ENCODE peak calls at places on chromosomes 1 and 21, in five cellular contexts. One of them, this sample, is unnamed.

GRCh38 chr1:210250665-210250997 is 18.0 kb downstream of the SERTAD4 start:
- DNase-seq in choroid plexus epithelial cell: no peak
- DNase-seq in CD4-positive, alpha-beta memory T cell: no peak
- DNase-seq in EL: no peak
- DNase-seq in activated CD8-positive, alpha-beta memory T cell treated with anti-CD3 and anti-CD28 coated beads, Interleukin-2, amount 50 U/mL, for 4 hours: no peak
- DNase-seq in this sample: no peak

GRCh38 chr1:234537236-234537635 is 58.3 kb upstream of the TARBP1 start:
- DNase-seq in choroid plexus epithelial cell: no peak
- DNase-seq in CD4-positive, alpha-beta memory T cell: no peak
- DNase-seq in EL: no peak
- DNase-seq in activated CD8-positive, alpha-beta memory T cell treated with anti-CD3 and anti-CD28 coated beads, Interleukin-2, amount 50 U/mL, for 4 hours: no peak
- DNase-seq in this sample: no peak

GRCh38 chr1:4939266-4939665 is 284.9 kb downstream of the AJAP1 start:
- DNase-seq in choroid plexus epithelial cell: no peak
- DNase-seq in CD4-positive, alpha-beta memory T cell: no peak
- DNase-seq in EL: no peak
- DNase-seq in activated CD8-positive, alpha-beta memory T cell treated with anti-CD3 and anti-CD28 coated beads, Interleukin-2, amount 50 U/mL, for 4 hours: no peak
- DNase-seq in this sample: no peak

GRCh38 chr1:202164271-202165037 is 4.1 kb upstream of the PTPN7 start:
- DNase-seq in choroid plexus epithelial cell: no peak
- DNase-seq in CD4-positive, alpha-beta memory T cell: peak; percentile 89
- DNase-seq in EL: no peak
- DNase-seq in activated CD8-positive, alpha-beta memory T cell treated with anti-CD3 and anti-CD28 coated beads, Interleukin-2, amount 50 U/mL, for 4 hours: peak; percentile 69
- DNase-seq in this sample: no peak

GRCh38 chr21:44423941-44424607 is 31.2 kb upstream of the LRRC3 start:
- DNase-seq in choroid plexus epithelial cell: no peak
- DNase-seq in CD4-positive, alpha-beta memory T cell: no peak
- DNase-seq in EL: no peak
- DNase-seq in activated CD8-positive, alpha-beta memory T cell treated with anti-CD3 and anti-CD28 coated beads, Interleukin-2, amount 50 U/mL, for 4 hours: peak; percentile 14
- DNase-seq in this sample: no peak

GRCh38 chr1:31768407-31768806 is 4.3 kb upstream of the ADGRB2 start:
- DNase-seq in choroid plexus epithelial cell: no peak
- DNase-seq in CD4-positive, alpha-beta memory T cell: no peak
- DNase-seq in EL: no peak
- DNase-seq in activated CD8-positive, alpha-beta memory T cell treated with anti-CD3 and anti-CD28 coated beads, Interleukin-2, amount 50 U/mL, for 4 hours: no peak
- DNase-seq in this sample: no peak

GRCh38 chr1:902023-902422 is 21.7 kb upstream of the SAMD11 start:
- DNase-seq in choroid plexus epithelial cell: no peak
- DNase-seq in CD4-positive, alpha-beta memory T cell: no peak
- DNase-seq in EL: no peak
- DNase-seq in activated CD8-positive, alpha-beta memory T cell treated with anti-CD3 and anti-CD28 coated beads, Interleukin-2, amount 50 U/mL, for 4 hours: no peak
- DNase-seq in this sample: no peak

GRCh38 chr1:202085682-202086373 is 36.9 kb upstream of the GPR37L1 start:
- DNase-seq in choroid plexus epithelial cell: peak; percentile 14
- DNase-seq in CD4-positive, alpha-beta memory T cell: no peak
- DNase-seq in EL: peak; percentile 28
- DNase-seq in activated CD8-positive, alpha-beta memory T cell treated with anti-CD3 and anti-CD28 coated beads, Interleukin-2, amount 50 U/mL, for 4 hours: no peak
- DNase-seq in this sample: no peak

GRCh38 chr1:35062518-35063196 is 16.5 kb upstream of the ZMYM1 start:
- DNase-seq in choroid plexus epithelial cell: peak; percentile 75
- DNase-seq in CD4-positive, alpha-beta memory T cell: no peak
- DNase-seq in EL: peak; percentile 62
- DNase-seq in activated CD8-positive, alpha-beta memory T cell treated with anti-CD3 and anti-CD28 coated beads, Interleukin-2, amount 50 U/mL, for 4 hours: no peak
- DNase-seq in this sample: no peak

This sample was measured in lower lobe of right lung.